ENCODE peak calls at places on chromosome 22, in nine cellular contexts. Z is OCI-LY7, R is prostate gland, N is suprapubic skin, U is IMR-90, Y is fibroblast of lung, M is PC-3, X is colonic mucosa, J is AG04450. G is an unnamed sample.

GRCh38 chr22:26905640-26906039 is 248.3 kb downstream of the MIAT start:
- DNase-seq in Z (no peak), R (no peak), N (no peak), U (no peak), Y (no peak), M (no peak), X (no peak), J (no peak), G (no peak)

GRCh38 chr22:27424319-27424718 is 377.2 kb downstream of the MN1 start:
- DNase-seq in Z (no peak), R (no peak), N (no peak), U (peak; percentile 6), Y (no peak), M (no peak), X (no peak), J (no peak), G (no peak)

GRCh38 chr22:40666151-40666848 is 13.0 kb upstream of the MCHR1 start:
- DNase-seq in Z (no peak), R (no peak), N (no peak), U (peak; percentile 53), Y (peak; percentile 53), M (no peak), X (no peak), J (no peak), G (no peak)

GRCh38 chr22:36852056-36852973 is 8.5 kb upstream of the NCF4 start:
- DNase-seq in Z (no peak), R (no peak), N (no peak), U (no peak), Y (no peak), M (no peak), X (no peak), J (no peak), G (no peak)

GRCh38 chr22:38652858-38653257 is 3.3 kb downstream of the FAM227A start:
- DNase-seq in Z (peak; percentile 14), R (no peak), N (no peak), U (no peak), Y (no peak), M (no peak), X (peak; percentile 35), J (no peak), G (no peak)

GRCh38 chr22:25903294-25903693 is 161.3 kb downstream of the MYO18B start:
- DNase-seq in Z (no peak), R (no peak), N (no peak), U (no peak), Y (no peak), M (no peak), X (no peak), J (no peak), G (no peak)

GRCh38 chr22:24994070-24994763 is 41.7 kb downstream of the KIAA1671 start:
- DNase-seq in Z (no peak), R (no peak), N (no peak), U (no peak), Y (no peak), M (peak; percentile 70), X (peak; percentile 89), J (no peak), G (no peak)

GRCh38 chr22:38460367-38460952 is 5.5 kb upstream of the KCNJ4 start:
- DNase-seq in Z (no peak), R (no peak), N (no peak), U (no peak), Y (no peak), M (no peak), X (no peak), J (no peak), G (no peak)

GRCh38 chr22:41181349-41182241 is 23.5 kb upstream of the L3MBTL2 start:
- DNase-seq in Z (no peak), R (no peak), N (peak; percentile 57), U (peak; percentile 66), Y (no peak), M (peak; percentile 49), X (no peak), J (no peak), G (no peak)

GRCh38 chr22:27782065-27782464 is 19.5 kb downstream of the MN1 start:
- DNase-seq in Z (no peak), R (no peak), N (no peak), U (no peak), Y (no peak), M (no peak), X (no peak), J (no peak), G (no peak)

GRCh38 chr22:46024136-46024840 is 47.3 kb upstream of the WNT7B start:
- DNase-seq in Z (no peak), R (no peak), N (peak; percentile 76), U (no peak), Y (no peak), M (no peak), X (no peak), J (no peak), G (no peak)

GRCh38 chr22:40055143-40055926 is 60.6 kb downstream of the FAM83F start:
- DNase-seq in Z (peak; percentile 31), R (no peak), N (no peak), U (no peak), Y (no peak), M (no peak), X (no peak), J (no peak), G (no peak)

GRCh38 chr22:21968452-21969129 is 14.0 kb downstream of the TOP3B start:
- DNase-seq in Z (no peak), R (no peak), N (no peak), U (no peak), Y (no peak), M (no peak), X (no peak), J (no peak), G (no peak)

GRCh38 chr22:17792289-17792688 is 18.0 kb upstream of the BID start:
- DNase-seq in Z (no peak), R (no peak), N (no peak), U (no peak), Y (no peak), M (no peak), X (no peak), J (no peak), G (no peak)

DNA sequence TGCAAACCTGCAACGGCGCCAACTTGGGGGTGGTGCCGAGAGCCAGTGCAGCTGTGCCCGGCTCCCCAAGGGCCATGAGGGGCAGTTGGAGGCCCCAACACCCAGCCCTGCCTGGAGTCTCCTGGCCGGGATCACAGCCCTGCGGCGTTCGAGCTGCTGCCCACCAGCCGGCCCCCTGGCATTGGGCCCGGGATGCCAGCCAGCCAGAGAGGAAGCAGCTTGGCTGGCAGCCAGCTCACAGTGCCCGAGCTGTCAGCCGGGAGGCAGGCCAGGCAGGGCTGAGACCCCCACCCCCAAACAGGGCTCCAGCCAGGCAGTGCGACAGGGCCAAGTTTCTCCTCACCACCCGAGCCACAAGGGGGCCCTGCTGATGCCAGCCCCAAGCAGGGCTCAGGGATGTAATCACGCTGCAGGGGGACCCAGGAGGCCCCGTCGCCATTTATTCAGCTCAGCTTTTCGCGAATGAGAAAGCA is 26.0 kb upstream of the TCF20 start:
- DNase-seq in Z (peak; percentile 77), R (no peak), N (no peak), U (no peak), Y (no peak), M (no peak), X (no peak), J (no peak), G (no peak)
- TF ChIP-seq CTCF in Z (peak; percentile 83), R (no peak), N (no peak), U (no peak), Y (peak; percentile 17), M (peak; percentile 26), X (no peak), J (peak; percentile 13), G (peak; percentile 18)

DNA sequence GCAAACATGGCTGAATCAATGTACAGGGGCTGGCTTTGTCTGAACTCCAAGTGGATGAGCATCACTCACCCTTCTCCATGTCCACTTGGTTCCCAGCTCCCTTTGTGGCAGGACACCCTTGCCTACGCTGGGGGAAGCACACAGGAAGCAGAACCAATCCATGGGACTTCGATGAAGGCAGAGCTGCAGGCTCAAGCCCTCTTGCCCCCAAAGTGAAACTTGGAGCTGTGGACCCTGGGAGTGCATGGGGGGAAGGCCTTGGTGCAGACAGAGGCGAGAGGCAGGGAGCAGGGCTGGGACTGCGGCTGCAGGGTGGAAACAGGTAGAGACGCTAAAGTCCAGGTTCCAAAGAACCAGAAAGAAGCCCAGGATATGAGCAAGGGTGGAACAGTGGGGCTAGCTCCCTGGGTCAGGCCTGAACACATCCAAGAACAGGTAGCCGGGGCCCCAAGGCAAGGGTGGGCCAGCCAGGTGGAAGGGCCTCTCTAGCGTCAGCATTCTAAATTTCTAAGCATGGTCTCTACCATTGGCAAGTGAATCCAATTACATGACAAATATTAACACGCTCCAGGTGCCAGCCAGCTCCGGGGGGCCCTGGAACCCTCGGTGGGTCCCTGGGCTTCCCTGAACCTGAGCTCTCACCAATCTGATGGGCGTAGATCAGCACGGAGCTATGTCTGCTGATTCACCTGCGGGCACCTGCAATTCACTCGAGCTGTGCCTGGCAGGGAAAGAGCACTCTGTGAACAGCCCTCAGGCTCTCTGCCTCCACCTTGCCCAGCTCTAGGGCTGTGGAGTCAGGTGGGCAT is 532.8 kb downstream of the BRD1 start:
- DNase-seq in Z (no peak), R (no peak), N (no peak), U (no peak), Y (no peak), M (no peak), X (no peak), J (no peak), G (peak; percentile 22)
- H3K9me3 ChIP-seq in Z (no peaks in the 10 kb centered on the region), R (no peaks in the 10 kb centered on the region), N (no peaks in the 10 kb centered on the region), U (peaks cover 76% of the 10 kb centered on the region), Y (no peaks in the 10 kb centered on the region), M (no peaks in the 10 kb centered on the region), X (no peaks in the 10 kb centered on the region), J (peaks cover 91% of the 10 kb centered on the region), G (peaks cover 6% of the 10 kb centered on the region)

GRCh38 chr22:44086759-44087158 is 62.7 kb downstream of the PARVB start:
- DNase-seq in Z (no peak), R (no peak), N (no peak), U (no peak), Y (no peak), M (no peak), X (no peak), J (no peak), G (no peak)

GRCh38 chr22:44084044-44084772 is 60.1 kb downstream of the PARVB start:
- DNase-seq in Z (no peak), R (no peak), N (no peak), U (no peak), Y (no peak), M (no peak), X (no peak), J (no peak), G (no peak)

GRCh38 chr22:44088976-44089570 is 65.0 kb downstream of the PARVB start:
- DNase-seq in Z (no peak), R (peak; percentile 54), N (no peak), U (peak; percentile 22), Y (no peak), M (no peak), X (no peak), J (no peak), G (no peak)

GRCh38 chr22:44089717-44090570 is 65.8 kb downstream of the PARVB start:
- DNase-seq in Z (no peak), R (no peak), N (no peak), U (no peak), Y (no peak), M (no peak), X (no peak), J (no peak), G (no peak)

GRCh38 chr22:44085743-44086741 is 61.9 kb downstream of the PARVB start:
- DNase-seq in Z (peak; percentile 59), R (peak; percentile 74), N (no peak), U (peak; percentile 53), Y (peak; percentile 67), M (peak; percentile 90), X (peak; percentile 69), J (no peak), G (no peak)
- TF ChIP-seq CTCF in Z (peak; percentile 74), R (no peak), N (no peak), U (peak; percentile 48), Y (peak; percentile 11), M (peak; percentile 72), X (peak; percentile 37), J (peak; percentile 46), G (no peak)

GRCh38 chr22:47450876-47451475 is 688.5 kb downstream of the TBC1D22A start:
- DNase-seq in Z (no peak), R (no peak), N (no peak), U (no peak), Y (no peak), M (no peak), X (no peak), J (no peak), G (no peak)
- H3K9me3 ChIP-seq in Z (peaks cover 8% of the 10 kb centered on the region), R (no peaks in the 10 kb centered on the region), N (peaks cover under 1% of the 10 kb centered on the region), U (peaks cover 55% of the 10 kb centered on the region), Y (no peaks in the 10 kb centered on the region), M (no peaks in the 10 kb centered on the region), X (no peaks in the 10 kb centered on the region), J (peaks cover 45% of the 10 kb centered on the region), G (peaks cover 11% of the 10 kb centered on the region)